ENCODE peak calls at places on chromosomes 13 and 19, in nine cellular contexts. I is bronchial epithelial cell, D is IMR-90, X is psoas muscle, Y is GM06990, H is cardiac muscle cell, Q is SJCRH30, N is pancreas, P is lung. V is an unnamed sample. For H3K36me3, the result is how much of the 10 kb centered on the place peaks cover.

GRCh38 chr13:111902726-111903125 is 164.2 kb upstream of the SOX1 start:
- DNase-seq in I (no peak), D (no peak), X (no peak), Y (no peak), H (no peak), Q (no peak), N (no peak), P (no peak), V (no peak)

GRCh38 chr13:99218969-99219368 is 18.3 kb downstream of the UBAC2 start:
- DNase-seq in I (no peak), D (no peak), X (no peak), Y (no peak), H (no peak), Q (no peak), N (no peak), P (no peak), V (no peak)

GRCh38 chr13:72804301-72804700 is 22.4 kb downstream of the PIBF1 start:
- DNase-seq in I (no peak), D (no peak), X (no peak), Y (no peak), H (no peak), Q (no peak), N (no peak), P (no peak), V (no peak)

GRCh38 chr13:78601886-78602560 is 1.3 kb downstream of the POU4F1 start:
- DNase-seq in I (no peak), D (no peak), X (no peak), Y (no peak), H (no peak), Q (no peak), N (no peak), P (no peak), V (no peak)

GRCh38 chr13:32910530-32910929 is 105.7 kb upstream of the KL start:
- DNase-seq in I (no peak), D (no peak), X (no peak), Y (no peak), H (no peak), Q (no peak), N (no peak), P (no peak), V (no peak)

GRCh38 chr13:33026489-33027152 is 10.4 kb downstream of the KL start:
- DNase-seq in I (no peak), D (no peak), X (no peak), Y (no peak), H (no peak), Q (no peak), N (no peak), P (no peak), V (no peak)

GRCh38 chr19:42528354-42529247 is at the start of gene CEACAM1:
- DNase-seq in I (peak), D (no peak), X (peak), Y (no peak), H (peak), Q (no peak), N (no peak), P (peak), V (peak)

GRCh38 chr13:48738261-48738755 is 84.6 kb downstream of the CYSLTR2 start:
- DNase-seq in I (no peak), D (no peak), X (no peak), Y (no peak), H (no peak), Q (peak), N (no peak), P (no peak), V (no peak)

GRCh38 chr13:25253702-25254101 is 33.6 kb downstream of the MTMR6 start:
- DNase-seq in I (peak), D (no peak), X (no peak), Y (no peak), H (no peak), Q (no peak), N (no peak), P (no peak), V (no peak)

GRCh38 chr19:22052644-22053013 is 345 bp downstream of the ZNF257 start:
- DNase-seq in I (no peak), D (no peak), X (peak), Y (no peak), H (peak), Q (no peak), N (peak), P (no peak), V (no peak)

GRCh38 chr13:59531571-59532091 is 632.1 kb downstream of the DIAPH3 start:
- DNase-seq in I (peak), D (peak), X (peak), Y (no peak), H (peak), Q (peak), N (peak), P (peak), V (no peak)

GRCh38 chr19:50725218-50725931 is 2.2 kb downstream of the CLEC11A start:
- DNase-seq in I (no peak), D (no peak), X (no peak), Y (no peak), H (no peak), Q (no peak), N (no peak), P (no peak), V (no peak)

GRCh38 chr19:51295382-51296126 is 15.9 kb upstream of the IGLON5 start:
- DNase-seq in I (no peak), D (no peak), X (no peak), Y (no peak), H (no peak), Q (no peak), N (no peak), P (no peak), V (no peak)

GRCh38 chr19:42176990-42177685 is 40.3 kb downstream of the DEDD2 start:
- DNase-seq in I (peak), D (peak), X (peak), Y (peak), H (peak), Q (peak), N (peak), P (peak), V (peak)

GRCh38 chr13:41614671-41615519 is 157.5 kb downstream of the RGCC start:
- DNase-seq in I (no peak), D (peak), X (no peak), Y (no peak), H (peak), Q (no peak), N (no peak), P (no peak), V (no peak)

GRCh38 chr19:46660008-46660517 is 919 bp downstream of the DACT3 start:
- DNase-seq in I (no peak), D (no peak), X (no peak), Y (no peak), H (peak), Q (peak), N (no peak), P (no peak), V (no peak)

GRCh38 chr19:13834308-13834790 is 39.1 kb downstream of the ZSWIM4 start:
- DNase-seq in I (peak), D (peak), X (no peak), Y (no peak), H (peak), Q (no peak), N (no peak), P (no peak), V (peak)

GRCh38 chr19:19627716-19628498 is at the start of gene LPAR2:
- DNase-seq in I (no peak), D (no peak), X (no peak), Y (peak), H (peak), Q (no peak), N (peak), P (peak), V (peak)

GRCh38 chr19:45973564-45974338 is at the start of gene NOVA2:
- DNase-seq in I (no peak), D (peak), X (peak), Y (peak), H (peak), Q (peak), N (peak), P (peak), V (peak)

GRCh38 chr13:26168276-26168814 is 53.8 kb downstream of the RNF6 start:
- DNase-seq in I (no peak), D (peak), X (no peak), Y (no peak), H (peak), Q (no peak), N (no peak), P (no peak), V (no peak)

GRCh38 chr19:55528030-55528801 is 8.7 kb downstream of the SBK2 start:
- DNase-seq in I (no peak), D (peak), X (no peak), Y (no peak), H (peak), Q (peak), N (no peak), P (no peak), V (no peak)

GRCh38 chr13:79913141-79913827 is 427.6 kb downstream of the SPRY2 start:
- DNase-seq in I (no peak), D (no peak), X (no peak), Y (no peak), H (no peak), Q (no peak), N (no peak), P (no peak), V (no peak)

GRCh38 chr13:22740264-22740663 is 440.5 kb upstream of the SGCG start:
- DNase-seq in I (peak), D (no peak), X (no peak), Y (no peak), H (peak), Q (peak), N (no peak), P (no peak), V (no peak)

GRCh38 chr19:41588497-41589209 is 12.7 kb downstream of the CEACAM21 start:
- DNase-seq in I (peak), D (peak), X (no peak), Y (no peak), H (peak), Q (peak), N (no peak), P (no peak), V (peak)

GRCh38 chr13:42378383-42378780 is 106.4 kb downstream of the AKAP11 start:
- DNase-seq in I (no peak), D (no peak), X (no peak), Y (peak), H (no peak), Q (no peak), N (no peak), P (no peak), V (no peak)

GRCh38 chr13:84446972-84447700 is 564.9 kb upstream of the SLITRK1 start:
- DNase-seq in I (peak), D (no peak), X (no peak), Y (no peak), H (peak), Q (peak), N (no peak), P (no peak), V (no peak)

GRCh38 chr13:64817721-64818120 is 2412.4 kb downstream of the PCDH9 start:
- DNase-seq in I (peak), D (peak), X (no peak), Y (no peak), H (peak), Q (no peak), N (no peak), P (no peak), V (no peak)

GRCh38 chr19:10863107-10863700 is 8.1 kb upstream of the CARM1 start:
- DNase-seq in I (peak), D (no peak), X (peak), Y (no peak), H (peak), Q (peak), N (no peak), P (no peak), V (peak)

GRCh38 chr13:90750021-90750420 is 597.5 kb upstream of the MIR17HG start:
- DNase-seq in I (no peak), D (no peak), X (no peak), Y (no peak), H (no peak), Q (no peak), N (no peak), P (no peak), V (no peak)

GRCh38 chr19:10603084-10603872 is 16.2 kb upstream of the AP1M2 start:
- DNase-seq in I (no peak), D (no peak), X (peak), Y (peak), H (peak), Q (peak), N (peak), P (no peak), V (peak)

GRCh38 chr13:45325806-45326205 is 15.2 kb downstream of the TPT1 start:
- DNase-seq in I (peak), D (peak), X (peak), Y (no peak), H (peak), Q (peak), N (no peak), P (no peak), V (peak)

GRCh38 chr13:61988810-61989209 is 573.2 kb upstream of the PCDH20 start:
- DNase-seq in I (no peak), D (no peak), X (no peak), Y (no peak), H (no peak), Q (no peak), N (no peak), P (no peak), V (no peak)

GRCh38 chr19:14556662-14557188 is 15.1 kb downstream of the NDUFB7 start:
- DNase-seq in I (peak), D (peak), X (peak), Y (peak), H (peak), Q (peak), N (peak), P (peak), V (peak)

GRCh38 chr13:102846261-102847015 is 606 bp downstream of the ERCC5 start:
- DNase-seq in I (peak), D (peak), X (peak), Y (peak), H (peak), Q (peak), N (no peak), P (peak), V (peak)

GRCh38 chr13:95512957-95513356 is 39.6 kb upstream of the CLDN10 start:
- DNase-seq in I (peak), D (no peak), X (no peak), Y (no peak), H (no peak), Q (no peak), N (no peak), P (no peak), V (no peak)

GRCh38 chr19:6261883-6262282 is 17.9 kb downstream of the MLLT1 start:
- DNase-seq in I (no peak), D (no peak), X (no peak), Y (no peak), H (no peak), Q (no peak), N (no peak), P (no peak), V (no peak)

GRCh38 chr19:6259312-6259861 is 20.4 kb downstream of the MLLT1 start:
- DNase-seq in I (no peak), D (peak), X (no peak), Y (no peak), H (no peak), Q (no peak), N (peak), P (no peak), V (no peak)

GRCh38 chr19:6258812-6259311 is 20.9 kb downstream of the MLLT1 start:
- DNase-seq in I (no peak), D (no peak), X (no peak), Y (no peak), H (no peak), Q (no peak), N (no peak), P (no peak), V (no peak)

GRCh38 chr19:6260912-6261636 is 18.7 kb downstream of the MLLT1 start:
- DNase-seq in I (no peak), D (peak), X (no peak), Y (no peak), H (no peak), Q (peak), N (no peak), P (no peak), V (peak)

DNA sequence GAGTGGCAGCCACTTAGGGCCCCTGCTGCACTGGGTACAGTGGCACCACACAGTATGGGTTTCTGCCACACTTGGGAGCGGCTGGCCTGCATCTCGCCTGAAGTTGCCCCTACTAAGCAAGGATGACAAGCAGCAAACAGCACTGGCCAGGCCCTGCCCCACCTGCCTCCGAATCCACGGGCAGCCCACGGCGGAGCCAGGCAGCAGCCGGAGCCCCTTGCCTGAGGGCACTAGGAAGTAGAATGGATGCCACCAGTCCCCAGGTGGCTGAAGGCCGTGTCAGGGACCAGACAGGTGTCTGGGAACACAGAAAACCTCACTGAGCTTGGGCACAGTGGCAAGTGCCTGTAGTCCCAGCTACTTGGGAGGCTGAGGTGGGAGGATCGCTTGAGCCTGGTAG is 19.4 kb downstream of the MLLT1 start:
- DNase-seq in I (no peak), D (no peak), X (no peak), Y (no peak), H (no peak), Q (no peak), N (no peak), P (no peak), V (no peak)
- H3K36me3 ChIP-seq in I (under half), D (under half), X (under half), Y (under half), H (under half), Q (under half), N (under half), P (under half), V (under half)

GRCh38 chr13:104289400-104289799 is 1223.2 kb upstream of the SLC10A2 start:
- DNase-seq in I (peak), D (no peak), X (no peak), Y (no peak), H (no peak), Q (no peak), N (no peak), P (no peak), V (no peak)
- H3K36me3 ChIP-seq in I (under half), D (under half), X (under half), Y (under half), H (under half), Q (under half), N (under half), P (under half), V (under half)

DNA sequence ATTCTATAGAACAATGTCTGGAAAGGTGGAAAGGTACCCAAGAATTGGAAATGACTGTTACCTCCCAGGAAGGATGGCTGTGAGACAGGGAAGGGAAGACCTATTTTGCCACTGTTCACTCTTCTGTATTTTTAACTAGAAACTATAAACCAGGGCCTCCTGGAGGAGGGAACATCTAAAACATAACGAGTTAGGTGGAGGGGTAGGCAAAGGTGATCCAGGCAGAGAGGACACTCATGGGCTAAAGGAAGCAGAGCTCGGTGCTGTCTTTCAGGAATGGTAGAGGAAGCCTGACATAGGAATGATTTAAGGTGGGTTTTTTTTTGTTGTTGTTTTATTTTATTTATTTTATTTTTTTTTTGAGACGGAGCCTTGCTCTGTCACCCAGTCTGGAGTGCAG is 5.8 kb downstream of the EIF3K start:
- DNase-seq in I (no peak), D (no peak), X (no peak), Y (no peak), H (no peak), Q (no peak), N (no peak), P (no peak), V (no peak)
- H3K36me3 ChIP-seq in I (under half), D (half or more), X (under half), Y (under half), H (half or more), Q (half or more), N (under half), P (half or more), V (under half)

GRCh38 chr19:619286-620002 is 13.9 kb downstream of the POLRMT start:
- DNase-seq in I (no peak), D (no peak), X (no peak), Y (no peak), H (no peak), Q (no peak), N (no peak), P (no peak), V (no peak)
- H3K36me3 ChIP-seq in I (under half), D (under half), X (under half), Y (under half), H (under half), Q (under half), N (under half), P (half or more), V (under half)

GRCh38 chr13:47094734-47095434 is 198.0 kb upstream of the HTR2A start:
- DNase-seq in I (no peak), D (no peak), X (no peak), Y (peak), H (no peak), Q (no peak), N (no peak), P (no peak), V (no peak)
- H3K36me3 ChIP-seq in I (under half), D (under half), X (under half), Y (under half), H (under half), Q (under half), N (under half), P (under half), V (under half)

GRCh38 chr19:7355151-7355845 is 6.6 kb downstream of the ARHGEF18 start:
- DNase-seq in I (peak), D (peak), X (no peak), Y (no peak), H (peak), Q (no peak), N (peak), P (no peak), V (no peak)

GRCh38 chr19:7360393-7360984 is 11.8 kb downstream of the ARHGEF18 start:
- DNase-seq in I (no peak), D (peak), X (no peak), Y (no peak), H (peak), Q (no peak), N (no peak), P (no peak), V (no peak)

GRCh38 chr19:7358102-7358597 is 9.4 kb downstream of the ARHGEF18 start:
- DNase-seq in I (no peak), D (no peak), X (no peak), Y (no peak), H (no peak), Q (no peak), N (no peak), P (no peak), V (no peak)

GRCh38 chr19:7355871-7356270 is 7.1 kb downstream of the ARHGEF18 start:
- DNase-seq in I (no peak), D (no peak), X (no peak), Y (no peak), H (no peak), Q (no peak), N (peak), P (no peak), V (no peak)

DNA sequence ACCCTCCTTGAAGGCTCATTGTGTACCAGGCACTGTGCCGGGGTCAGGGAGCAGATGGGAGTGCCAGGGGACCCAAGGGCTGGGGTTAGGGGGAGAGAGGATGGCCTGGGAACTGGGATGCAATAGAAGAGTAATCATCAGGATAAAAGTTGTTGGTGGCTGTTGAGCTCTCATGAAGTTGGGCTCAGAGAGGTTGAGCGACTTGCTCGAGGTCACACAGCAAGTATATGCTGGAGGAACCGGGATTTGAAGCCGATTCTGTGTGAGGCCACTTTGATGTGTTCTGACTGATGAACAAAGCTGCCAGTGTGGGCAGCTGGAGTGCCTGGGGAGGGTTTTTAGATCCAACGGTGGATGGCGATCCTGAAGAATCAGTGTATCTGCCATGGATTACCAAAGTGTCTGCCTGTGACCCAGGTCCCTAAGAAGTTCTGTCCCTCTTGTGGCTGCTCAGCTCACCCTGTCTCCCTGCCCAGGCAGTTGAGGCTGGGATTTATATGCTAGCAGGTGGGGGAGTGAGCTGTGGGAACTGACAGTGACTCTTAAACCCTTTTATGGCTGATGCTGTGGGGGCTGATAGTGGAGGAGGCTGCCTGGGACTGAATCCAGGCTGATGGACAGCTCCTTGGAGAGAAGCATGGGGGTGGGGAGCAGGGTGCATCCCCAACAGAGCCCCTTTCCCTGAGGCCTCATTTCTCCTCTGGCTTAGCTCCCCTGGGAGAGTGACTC is 8.3 kb downstream of the ARHGEF18 start:
- DNase-seq in I (no peak), D (no peak), X (no peak), Y (no peak), H (no peak), Q (no peak), N (no peak), P (no peak), V (no peak)
- H3K36me3 ChIP-seq in I (under half), D (under half), X (under half), Y (under half), H (under half), Q (under half), N (under half), P (under half), V (under half)

GRCh38 chr13:46782066-46782465 is 14.9 kb downstream of the ESD start:
- DNase-seq in I (no peak), D (no peak), X (no peak), Y (no peak), H (no peak), Q (no peak), N (no peak), P (no peak), V (no peak)

GRCh38 chr13:46778095-46778494 is 18.9 kb downstream of the ESD start:
- DNase-seq in I (no peak), D (peak), X (no peak), Y (no peak), H (no peak), Q (no peak), N (no peak), P (no peak), V (no peak)

GRCh38 chr13:46778879-46779278 is 18.1 kb downstream of the ESD start:
- DNase-seq in I (no peak), D (peak), X (no peak), Y (no peak), H (peak), Q (no peak), N (no peak), P (no peak), V (no peak)

GRCh38 chr13:46783504-46783903 is 13.5 kb downstream of the ESD start:
- DNase-seq in I (no peak), D (no peak), X (no peak), Y (no peak), H (no peak), Q (no peak), N (no peak), P (no peak), V (no peak)
- H3K36me3 ChIP-seq in I (under half), D (under half), X (under half), Y (under half), H (half or more), Q (half or more), N (under half), P (under half), V (under half)

V was measured in PC-9.